ENCODE peak calls at places on chromosome 13, in six cellular contexts. N, F, B, J, V and L are unnamed samples.

GRCh38 chr13:50400035-50400726 is 384.9 kb downstream of the KCNRG start:
- DNase-seq in N (no peak), J (no peak), B (no peak), F (peak; percentile 76), V (peak; percentile 31), L (no peak)

GRCh38 chr13:99281811-99282263 is 23.7 kb upstream of the GPR18 start:
- DNase-seq in N (no peak), V (peak; percentile 74), B (peak; percentile 50), J (no peak), F (peak; percentile 49), L (peak; percentile 88)

GRCh38 chr13:97535619-97536018 is 101.7 kb downstream of the RAP2A start:
- DNase-seq in V (no peak), F (no peak), N (no peak), J (no peak), B (no peak), L (no peak)

GRCh38 chr13:94267581-94267980 is 211.9 kb downstream of the DCT start:
- DNase-seq in B (no peak), F (no peak), N (no peak), V (no peak), J (no peak), L (no peak)

GRCh38 chr13:113233101-113233500 is 23.7 kb downstream of the CUL4A start:
- DNase-seq in N (no peak), V (no peak), F (no peak), J (no peak), B (no peak), L (no peak)

GRCh38 chr13:68428292-68428691 is 1198.2 kb upstream of the PCDH9 start:
- DNase-seq in N (no peak), F (no peak), V (no peak), B (no peak), J (no peak), L (no peak)

GRCh38 chr13:82674546-82674945 is 1207.7 kb downstream of the SLITRK1 start:
- DNase-seq in F (no peak), B (no peak), V (no peak), N (no peak), J (no peak), L (no peak)

GRCh38 chr13:66210677-66211076 is 1019.5 kb downstream of the PCDH9 start:
- DNase-seq in V (no peak), F (no peak), B (no peak), N (no peak), J (peak; percentile 11), L (no peak)

GRCh38 chr13:114067381-114067885 is 65.0 kb downstream of the RASA3 start:
- DNase-seq in N (no peak), F (peak; percentile 11), V (no peak), B (no peak), J (no peak), L (no peak)

GRCh38 chr13:73372691-73373627 is 314.2 kb downstream of the KLF5 start:
- DNase-seq in J (no peak), F (no peak), B (no peak), N (no peak), V (no peak), L (no peak)

GRCh38 chr13:77516342-77516789 is 19.1 kb upstream of the SCEL start:
- DNase-seq in J (no peak), V (no peak), N (no peak), B (no peak), F (no peak), L (no peak)

GRCh38 chr13:76632388-76633044 is 253.7 kb downstream of the KCTD12 start:
- DNase-seq in V (no peak), F (no peak), B (no peak), N (peak; percentile 27), J (peak; percentile 19), L (no peak)

GRCh38 chr13:37484056-37484455 is 114.5 kb downstream of the POSTN start:
- DNase-seq in F (no peak), V (no peak), B (no peak), J (no peak), N (no peak), L (no peak)

GRCh38 chr13:73741742-73742141 is 392.5 kb downstream of the KLF12 start:
- DNase-seq in B (no peak), V (no peak), F (no peak), N (no peak), J (no peak), L (no peak)

GRCh38 chr13:40979232-40979631 is 39.9 kb downstream of the ELF1 start:
- DNase-seq in J (no peak), V (no peak), B (no peak), F (no peak), N (no peak), L (no peak)

GRCh38 chr13:31908696-31909386 is 122.7 kb upstream of the FRY start:
- DNase-seq in F (no peak), J (no peak), N (no peak), V (no peak), B (no peak), L (no peak)

GRCh38 chr13:31913459-31913858 is 118.1 kb upstream of the FRY start:
- DNase-seq in J (no peak), V (no peak), B (no peak), F (no peak), N (no peak), L (no peak)

GRCh38 chr13:31912641-31913401 is 118.8 kb upstream of the FRY start:
- DNase-seq in N (no peak), V (no peak), F (no peak), B (no peak), J (no peak), L (no peak)

GRCh38 chr13:31909889-31910551 is 121.6 kb upstream of the FRY start:
- DNase-seq in N (no peak), V (no peak), J (peak; percentile 82), F (peak; percentile 39), B (peak; percentile 62), L (no peak)

GRCh38 chr13:31910633-31911032 is 120.9 kb upstream of the FRY start:
- DNase-seq in B (no peak), N (no peak), J (no peak), V (no peak), F (no peak), L (no peak)
- H3K4me1 ChIP-seq in B (no peaks in the 10 kb centered on the region), N (no peaks in the 10 kb centered on the region), J (no peaks in the 10 kb centered on the region), V (peaks cover 10% of the 10 kb centered on the region), F (no peaks in the 10 kb centered on the region), L (peaks cover 6% of the 10 kb centered on the region)

GRCh38 chr13:28964831-28965230 is 144.7 kb downstream of the MTUS2 start:
- DNase-seq in V (no peak), B (no peak), N (no peak), J (no peak), F (no peak), L (no peak)

GRCh38 chr13:28964052-28964451 is 143.9 kb downstream of the MTUS2 start:
- DNase-seq in V (no peak), N (no peak), B (no peak), J (no peak), F (no peak), L (no peak)
- TF ChIP-seq CTCF in V (no peak), N (no peak), B (no peak), J (no peak), F (no peak), L (no peak)

DNA sequence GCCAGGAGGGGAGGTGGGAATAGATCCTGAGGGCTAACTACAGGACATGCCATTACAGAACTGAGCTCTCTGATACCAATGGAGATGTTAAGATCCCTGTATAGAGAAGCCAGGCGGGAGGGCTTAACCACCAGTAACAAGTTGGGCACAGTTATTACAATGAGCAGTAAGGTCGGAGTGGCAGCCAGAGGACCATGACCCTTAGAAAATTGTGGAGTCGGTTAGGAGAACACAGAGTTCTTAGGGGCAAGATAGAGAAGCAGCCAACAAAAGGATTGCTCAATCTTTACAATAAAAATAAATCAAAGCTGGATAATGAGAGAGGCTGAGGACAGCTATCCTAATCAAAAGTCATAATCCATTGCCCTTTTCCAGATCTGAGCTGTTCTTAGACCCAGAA is 10.4 kb downstream of the CPB2 start:
- DNase-seq in F (no peak), V (no peak), J (no peak), N (no peak), B (no peak), L (no peak)
- H3K4me1 ChIP-seq in F (no peaks in the 10 kb centered on the region), V (no peaks in the 10 kb centered on the region), J (no peaks in the 10 kb centered on the region), N (no peaks in the 10 kb centered on the region), B (no peaks in the 10 kb centered on the region), L (no peaks in the 10 kb centered on the region)

DNA sequence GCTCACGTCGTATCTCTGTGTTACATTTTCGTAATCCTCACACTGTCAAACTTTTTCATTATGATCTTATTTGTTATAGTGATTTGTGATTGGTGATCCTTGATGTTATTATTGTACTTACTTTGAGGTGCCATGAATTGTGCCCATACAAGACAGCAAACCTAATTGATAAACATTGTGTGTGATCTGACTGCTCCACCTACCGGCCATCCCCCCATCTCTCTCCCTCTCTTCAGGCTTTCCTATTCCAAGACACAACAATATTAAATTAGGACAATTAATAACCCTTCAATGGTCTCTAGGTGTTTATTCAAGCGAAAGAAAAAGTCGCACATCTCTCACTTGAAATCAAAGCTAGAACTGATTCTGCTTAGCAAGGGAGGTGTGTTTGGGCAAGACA is 349.3 kb downstream of the RBM26 start:
- DNase-seq in B (no peak), N (no peak), F (no peak), J (no peak), V (no peak), L (no peak)
- TF ChIP-seq CTCF in B (no peak), N (peak; percentile 64), F (no peak), J (no peak), V (no peak), L (no peak)

GRCh38 chr13:96081888-96082287 is 8.0 kb upstream of the HS6ST3 start:
- DNase-seq in F (no peak), V (no peak), B (no peak), N (no peak), J (no peak), L (no peak)
- H3K4me1 ChIP-seq in F (no peaks in the 10 kb centered on the region), V (no peaks in the 10 kb centered on the region), B (no peaks in the 10 kb centered on the region), N (no peaks in the 10 kb centered on the region), J (no peaks in the 10 kb centered on the region), L (no peaks in the 10 kb centered on the region)

GRCh38 chr13:62387642-62388041 is 972.0 kb upstream of the PCDH20 start:
- DNase-seq in B (no peak), J (peak; percentile 6), N (no peak), V (no peak), F (no peak), L (no peak)
- TF ChIP-seq CTCF in B (no peak), J (peak; percentile 58), N (peak; percentile 68), V (no peak), F (no peak), L (no peak)

GRCh38 chr13:111202745-111203144 is 87.6 kb downstream of the ARHGEF7 start:
- DNase-seq in B (no peak), F (no peak), V (no peak), N (no peak), J (peak; percentile 55), L (no peak)

GRCh38 chr13:111201304-111201940 is 86.3 kb downstream of the ARHGEF7 start:
- DNase-seq in B (no peak), F (no peak), N (no peak), V (no peak), J (no peak), L (no peak)

GRCh38 chr13:111203742-111204386 is 88.8 kb downstream of the ARHGEF7 start:
- DNase-seq in N (no peak), J (no peak), F (no peak), V (no peak), B (no peak), L (no peak)

GRCh38 chr13:111204438-111205177 is 89.5 kb downstream of the ARHGEF7 start:
- DNase-seq in J (peak; percentile 85), V (peak; percentile 60), F (peak; percentile 63), N (peak; percentile 64), B (no peak), L (peak; percentile 32)

GRCh38 chr13:111202149-111202548 is 87.0 kb downstream of the ARHGEF7 start:
- DNase-seq in N (no peak), V (no peak), B (no peak), F (no peak), J (no peak), L (no peak)
- H3K4me1 ChIP-seq in N (peaks cover 15% of the 10 kb centered on the region), V (peaks cover 58% of the 10 kb centered on the region), B (no peaks in the 10 kb centered on the region), F (peaks cover 9% of the 10 kb centered on the region), J (peaks cover 26% of the 10 kb centered on the region), L (peaks cover 47% of the 10 kb centered on the region)

GRCh38 chr13:75258159-75258782 is 223.7 kb downstream of the TBC1D4 start:
- DNase-seq in N (no peak), V (no peak), J (peak; percentile 38), B (no peak), F (no peak), L (no peak)
- TF ChIP-seq CTCF in N (peak; percentile 82), V (peak; percentile 57), J (peak; percentile 72), B (peak; percentile 43), F (peak; percentile 68), L (peak; percentile 24)